ENCODE peak calls at places on chromosomes 4 and X, in seven cellular contexts. One of them, this sample, is unnamed.

GRCh38 chr4:29632199-29632598 is 1088.0 kb upstream of the PCDH7 start:
- DNase-seq in NCI-H1417: no peak
- DNase-seq in G401: no peak
- DNase-seq in fibroblast of pulmonary artery: no peak
- DNase-seq in EH: no peak
- DNase-seq in activated CD4-positive, alpha-beta T cell treated with anti-CD3 and anti-CD28 coated beads, Interleukin-2, amount 50 U/mL, for 48 hours: no peak
- DNase-seq in HTR-8/SVneo: no peak
- DNase-seq in this sample: no peak

GRCh38 chrX:21883258-21883657 is 27.5 kb downstream of the YY2 start:
- DNase-seq in HTR-8/SVneo: no peak
- DNase-seq in EH: peak; percentile 37
- DNase-seq in NCI-H1417: no peak
- DNase-seq in fibroblast of pulmonary artery: no peak
- DNase-seq in G401: no peak
- DNase-seq in activated CD4-positive, alpha-beta T cell treated with anti-CD3 and anti-CD28 coated beads, Interleukin-2, amount 50 U/mL, for 48 hours: no peak
- DNase-seq in this sample: peak; percentile 0

GRCh38 chrX:70331161-70331560 is 41.3 kb downstream of the KIF4A start:
- DNase-seq in fibroblast of pulmonary artery: peak; percentile 39
- DNase-seq in activated CD4-positive, alpha-beta T cell treated with anti-CD3 and anti-CD28 coated beads, Interleukin-2, amount 50 U/mL, for 48 hours: no peak
- DNase-seq in EH: no peak
- DNase-seq in G401: no peak
- DNase-seq in NCI-H1417: no peak
- DNase-seq in HTR-8/SVneo: no peak
- DNase-seq in this sample: no peak

GRCh38 chr4:14871676-14872430 is 130.4 kb upstream of the CPEB2 start:
- DNase-seq in fibroblast of pulmonary artery: no peak
- DNase-seq in NCI-H1417: peak; percentile 29
- DNase-seq in G401: no peak
- DNase-seq in activated CD4-positive, alpha-beta T cell treated with anti-CD3 and anti-CD28 coated beads, Interleukin-2, amount 50 U/mL, for 48 hours: peak; percentile 32
- DNase-seq in EH: peak; percentile 19
- DNase-seq in HTR-8/SVneo: no peak
- DNase-seq in this sample: no peak

GRCh38 chr4:131459430-131460101 is 1689.5 kb upstream of the PCDH10 start:
- DNase-seq in NCI-H1417: no peak
- DNase-seq in G401: no peak
- DNase-seq in fibroblast of pulmonary artery: no peak
- DNase-seq in EH: no peak
- DNase-seq in HTR-8/SVneo: no peak
- DNase-seq in activated CD4-positive, alpha-beta T cell treated with anti-CD3 and anti-CD28 coated beads, Interleukin-2, amount 50 U/mL, for 48 hours: no peak
- DNase-seq in this sample: no peak

GRCh38 chrX:270848-271367 is 10.3 kb upstream of the PLCXD1 start:
- DNase-seq in EH: no peak
- DNase-seq in NCI-H1417: no peak
- DNase-seq in G401: no peak
- DNase-seq in fibroblast of pulmonary artery: no peak
- DNase-seq in HTR-8/SVneo: no peak
- DNase-seq in activated CD4-positive, alpha-beta T cell treated with anti-CD3 and anti-CD28 coated beads, Interleukin-2, amount 50 U/mL, for 48 hours: no peak
- DNase-seq in this sample: no peak

GRCh38 chr4:180539284-180539683 is 1703.9 kb upstream of the TENM3 start:
- DNase-seq in activated CD4-positive, alpha-beta T cell treated with anti-CD3 and anti-CD28 coated beads, Interleukin-2, amount 50 U/mL, for 48 hours: no peak
- DNase-seq in HTR-8/SVneo: no peak
- DNase-seq in EH: no peak
- DNase-seq in NCI-H1417: peak; percentile 45
- DNase-seq in fibroblast of pulmonary artery: no peak
- DNase-seq in G401: no peak
- DNase-seq in this sample: no peak

GRCh38 chr4:15961778-15962510 is 1.0 kb downstream of the FGFBP2 start:
- DNase-seq in HTR-8/SVneo: no peak
- DNase-seq in activated CD4-positive, alpha-beta T cell treated with anti-CD3 and anti-CD28 coated beads, Interleukin-2, amount 50 U/mL, for 48 hours: no peak
- DNase-seq in fibroblast of pulmonary artery: no peak
- DNase-seq in NCI-H1417: no peak
- DNase-seq in G401: no peak
- DNase-seq in EH: no peak
- DNase-seq in this sample: no peak

GRCh38 chr4:39528056-39528465 is 822 bp upstream of the UGDH start:
- DNase-seq in EH: peak; percentile 89
- DNase-seq in activated CD4-positive, alpha-beta T cell treated with anti-CD3 and anti-CD28 coated beads, Interleukin-2, amount 50 U/mL, for 48 hours: no peak
- DNase-seq in HTR-8/SVneo: no peak
- DNase-seq in NCI-H1417: no peak
- DNase-seq in G401: peak; percentile 68
- DNase-seq in fibroblast of pulmonary artery: peak; percentile 75
- DNase-seq in this sample: no peak

GRCh38 chr4:5808081-5808741 is 84.7 kb downstream of the CRMP1 start:
- DNase-seq in NCI-H1417: no peak
- DNase-seq in fibroblast of pulmonary artery: peak; percentile 31
- DNase-seq in HTR-8/SVneo: no peak
- DNase-seq in G401: no peak
- DNase-seq in EH: peak; percentile 61
- DNase-seq in activated CD4-positive, alpha-beta T cell treated with anti-CD3 and anti-CD28 coated beads, Interleukin-2, amount 50 U/mL, for 48 hours: no peak
- DNase-seq in this sample: no peak

GRCh38 chr4:71290074-71290473 is 48.7 kb upstream of the SLC4A4 start:
- DNase-seq in EH: peak; percentile 83
- DNase-seq in NCI-H1417: no peak
- DNase-seq in fibroblast of pulmonary artery: no peak
- DNase-seq in activated CD4-positive, alpha-beta T cell treated with anti-CD3 and anti-CD28 coated beads, Interleukin-2, amount 50 U/mL, for 48 hours: no peak
- DNase-seq in G401: no peak
- DNase-seq in HTR-8/SVneo: no peak
- DNase-seq in this sample: no peak

GRCh38 chr4:108854781-108855180 is 91.9 kb upstream of the ETNPPL start:
- DNase-seq in EH: peak; percentile 50
- DNase-seq in HTR-8/SVneo: no peak
- DNase-seq in activated CD4-positive, alpha-beta T cell treated with anti-CD3 and anti-CD28 coated beads, Interleukin-2, amount 50 U/mL, for 48 hours: no peak
- DNase-seq in G401: no peak
- DNase-seq in NCI-H1417: no peak
- DNase-seq in fibroblast of pulmonary artery: no peak
- DNase-seq in this sample: no peak

GRCh38 chrX:39653656-39654055 is 444.1 kb downstream of the BCOR start:
- DNase-seq in G401: no peak
- DNase-seq in NCI-H1417: no peak
- DNase-seq in activated CD4-positive, alpha-beta T cell treated with anti-CD3 and anti-CD28 coated beads, Interleukin-2, amount 50 U/mL, for 48 hours: no peak
- DNase-seq in HTR-8/SVneo: no peak
- DNase-seq in EH: no peak
- DNase-seq in fibroblast of pulmonary artery: no peak
- DNase-seq in this sample: no peak

GRCh38 chr4:4325321-4325720 is 35.3 kb downstream of the ZBTB49 start:
- DNase-seq in HTR-8/SVneo: no peak
- DNase-seq in EH: no peak
- DNase-seq in activated CD4-positive, alpha-beta T cell treated with anti-CD3 and anti-CD28 coated beads, Interleukin-2, amount 50 U/mL, for 48 hours: no peak
- DNase-seq in NCI-H1417: no peak
- DNase-seq in G401: no peak
- DNase-seq in fibroblast of pulmonary artery: no peak
- DNase-seq in this sample: no peak

GRCh38 chr4:66482186-66482585 is 811.9 kb upstream of the EPHA5 start:
- DNase-seq in HTR-8/SVneo: no peak
- DNase-seq in fibroblast of pulmonary artery: no peak
- DNase-seq in G401: no peak
- DNase-seq in NCI-H1417: no peak
- DNase-seq in EH: peak; percentile 41
- DNase-seq in activated CD4-positive, alpha-beta T cell treated with anti-CD3 and anti-CD28 coated beads, Interleukin-2, amount 50 U/mL, for 48 hours: no peak
- DNase-seq in this sample: no peak

GRCh38 chr4:139800082-139800481 is 134.5 kb downstream of the MGST2 start:
- DNase-seq in NCI-H1417: no peak
- DNase-seq in EH: no peak
- DNase-seq in HTR-8/SVneo: no peak
- DNase-seq in fibroblast of pulmonary artery: no peak
- DNase-seq in G401: no peak
- DNase-seq in activated CD4-positive, alpha-beta T cell treated with anti-CD3 and anti-CD28 coated beads, Interleukin-2, amount 50 U/mL, for 48 hours: no peak
- DNase-seq in this sample: no peak

GRCh38 chrX:1536712-1537030 is 314 bp downstream of the P2RY8 start:
- DNase-seq in HTR-8/SVneo: no peak
- DNase-seq in NCI-H1417: no peak
- DNase-seq in EH: no peak
- DNase-seq in fibroblast of pulmonary artery: no peak
- DNase-seq in activated CD4-positive, alpha-beta T cell treated with anti-CD3 and anti-CD28 coated beads, Interleukin-2, amount 50 U/mL, for 48 hours: no peak
- DNase-seq in G401: no peak
- DNase-seq in this sample: no peak

GRCh38 chrX:68594769-68595168 is 52.7 kb upstream of the STARD8 start:
- DNase-seq in activated CD4-positive, alpha-beta T cell treated with anti-CD3 and anti-CD28 coated beads, Interleukin-2, amount 50 U/mL, for 48 hours: no peak
- DNase-seq in G401: no peak
- DNase-seq in NCI-H1417: no peak
- DNase-seq in EH: no peak
- DNase-seq in HTR-8/SVneo: no peak
- DNase-seq in fibroblast of pulmonary artery: no peak
- DNase-seq in this sample: no peak